ENCODE peak calls at places on chromosomes 5 and 9, in seven cellular contexts. One of them, this sample, is unnamed.

GRCh38 chr5:54904425-54904824 is 81.0 kb downstream of the ESM1 start:
- DNase-seq in suprapubic skin: no peak
- DNase-seq in sigmoid colon: no peak
- DNase-seq in transverse colon: no peak
- DNase-seq in H1: no peak
- DNase-seq in GM12878: no peak
- DNase-seq in stomach: no peak
- DNase-seq in this sample: peak

GRCh38 chr9:135069556-135070197 is 17.8 kb upstream of the OLFM1 start:
- DNase-seq in sigmoid colon: peak
- DNase-seq in stomach: no peak
- DNase-seq in H1: no peak
- DNase-seq in transverse colon: peak
- DNase-seq in GM12878: no peak
- DNase-seq in suprapubic skin: peak
- DNase-seq in this sample: no peak

GRCh38 chr9:6686396-6686795 is 40.9 kb upstream of the GLDC start:
- DNase-seq in suprapubic skin: no peak
- DNase-seq in GM12878: no peak
- DNase-seq in transverse colon: no peak
- DNase-seq in stomach: no peak
- DNase-seq in H1: no peak
- DNase-seq in sigmoid colon: no peak
- DNase-seq in this sample: no peak

GRCh38 chr5:153372433-153373167 is 117.9 kb upstream of the GRIA1 start:
- DNase-seq in H1: no peak
- DNase-seq in suprapubic skin: no peak
- DNase-seq in GM12878: no peak
- DNase-seq in stomach: no peak
- DNase-seq in sigmoid colon: no peak
- DNase-seq in transverse colon: no peak
- DNase-seq in this sample: no peak

GRCh38 chr5:57779383-57780223 is 297.0 kb upstream of the ACTBL2 start:
- DNase-seq in GM12878: no peak
- DNase-seq in sigmoid colon: no peak
- DNase-seq in suprapubic skin: no peak
- DNase-seq in transverse colon: no peak
- DNase-seq in stomach: no peak
- DNase-seq in H1: no peak
- DNase-seq in this sample: no peak

GRCh38 chr5:135371738-135372232 is 27.2 kb downstream of the MACROH2A1 start:
- DNase-seq in GM12878: no peak
- DNase-seq in H1: no peak
- DNase-seq in stomach: no peak
- DNase-seq in sigmoid colon: no peak
- DNase-seq in suprapubic skin: no peak
- DNase-seq in transverse colon: no peak
- DNase-seq in this sample: no peak

GRCh38 chr5:161547573-161548471 is 1.3 kb upstream of the GABRB2 start:
- DNase-seq in stomach: no peak
- DNase-seq in H1: no peak
- DNase-seq in GM12878: no peak
- DNase-seq in transverse colon: peak
- DNase-seq in sigmoid colon: no peak
- DNase-seq in suprapubic skin: no peak
- DNase-seq in this sample: no peak

GRCh38 chr9:93946338-93946712 is 8.8 kb downstream of the BARX1 start:
- DNase-seq in stomach: no peak
- DNase-seq in sigmoid colon: no peak
- DNase-seq in suprapubic skin: no peak
- DNase-seq in transverse colon: no peak
- DNase-seq in GM12878: no peak
- DNase-seq in H1: no peak
- DNase-seq in this sample: no peak

GRCh38 chr9:115614931-115615401 is 497.0 kb upstream of the TNC start:
- DNase-seq in GM12878: no peak
- DNase-seq in transverse colon: no peak
- DNase-seq in stomach: no peak
- DNase-seq in H1: no peak
- DNase-seq in suprapubic skin: no peak
- DNase-seq in sigmoid colon: no peak
- DNase-seq in this sample: no peak

GRCh38 chr5:69231851-69232250 is 2.8 kb upstream of the CDK7 start:
- DNase-seq in H1: no peak
- DNase-seq in GM12878: no peak
- DNase-seq in stomach: no peak
- DNase-seq in transverse colon: no peak
- DNase-seq in suprapubic skin: no peak
- DNase-seq in sigmoid colon: no peak
- DNase-seq in this sample: no peak

GRCh38 chr5:41763537-41763936 is 106.7 kb downstream of the OXCT1 start:
- DNase-seq in H1: no peak
- DNase-seq in stomach: no peak
- DNase-seq in suprapubic skin: no peak
- DNase-seq in sigmoid colon: no peak
- DNase-seq in GM12878: no peak
- DNase-seq in transverse colon: no peak
- DNase-seq in this sample: no peak

GRCh38 chr5:113250341-113250953 is 184.3 kb downstream of the TSSK1B start:
- DNase-seq in suprapubic skin: no peak
- DNase-seq in stomach: peak
- DNase-seq in sigmoid colon: peak
- DNase-seq in transverse colon: peak
- DNase-seq in GM12878: no peak
- DNase-seq in H1: no peak
- DNase-seq in this sample: no peak
- TF ChIP-seq EP300 in suprapubic skin: no peak
- TF ChIP-seq EP300 in stomach: peak
- TF ChIP-seq EP300 in sigmoid colon: no peak
- TF ChIP-seq EP300 in transverse colon: no peak
- TF ChIP-seq EP300 in GM12878: no peak
- TF ChIP-seq EP300 in H1: no peak
- TF ChIP-seq EP300 in this sample: no peak

DNA sequence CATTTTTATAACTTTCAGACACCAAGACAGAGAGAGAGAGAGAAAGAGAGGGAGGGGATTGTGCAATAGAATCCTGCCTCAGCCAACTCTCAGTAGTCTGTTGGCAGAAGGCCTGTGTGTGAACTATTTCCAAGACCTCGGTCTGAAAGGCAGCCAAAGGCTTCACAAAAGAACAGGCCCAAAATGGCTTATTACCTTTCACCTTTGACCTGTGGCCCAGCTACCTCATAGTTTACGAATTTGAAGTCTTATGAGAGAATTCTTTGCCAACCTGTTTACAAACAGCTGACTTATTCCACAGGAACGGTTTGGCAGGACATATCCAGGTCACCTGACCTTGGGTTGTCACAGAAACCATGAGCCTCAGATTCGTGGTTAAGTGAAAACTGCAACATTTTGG is 48.6 kb downstream of the NR2F1-AS1 start:
- DNase-seq in stomach: peak
- DNase-seq in transverse colon: peak
- DNase-seq in suprapubic skin: no peak
- DNase-seq in sigmoid colon: peak
- DNase-seq in H1: no peak
- DNase-seq in GM12878: no peak
- DNase-seq in this sample: peak
- TF ChIP-seq POLR2AphosphoS5 in stomach: peak
- TF ChIP-seq POLR2AphosphoS5 in transverse colon: peak
- TF ChIP-seq POLR2AphosphoS5 in suprapubic skin: peak
- TF ChIP-seq POLR2AphosphoS5 in sigmoid colon: peak
- TF ChIP-seq POLR2AphosphoS5 in H1: no peak
- TF ChIP-seq POLR2AphosphoS5 in GM12878: no peak
- TF ChIP-seq POLR2AphosphoS5 in this sample: peak

DNA sequence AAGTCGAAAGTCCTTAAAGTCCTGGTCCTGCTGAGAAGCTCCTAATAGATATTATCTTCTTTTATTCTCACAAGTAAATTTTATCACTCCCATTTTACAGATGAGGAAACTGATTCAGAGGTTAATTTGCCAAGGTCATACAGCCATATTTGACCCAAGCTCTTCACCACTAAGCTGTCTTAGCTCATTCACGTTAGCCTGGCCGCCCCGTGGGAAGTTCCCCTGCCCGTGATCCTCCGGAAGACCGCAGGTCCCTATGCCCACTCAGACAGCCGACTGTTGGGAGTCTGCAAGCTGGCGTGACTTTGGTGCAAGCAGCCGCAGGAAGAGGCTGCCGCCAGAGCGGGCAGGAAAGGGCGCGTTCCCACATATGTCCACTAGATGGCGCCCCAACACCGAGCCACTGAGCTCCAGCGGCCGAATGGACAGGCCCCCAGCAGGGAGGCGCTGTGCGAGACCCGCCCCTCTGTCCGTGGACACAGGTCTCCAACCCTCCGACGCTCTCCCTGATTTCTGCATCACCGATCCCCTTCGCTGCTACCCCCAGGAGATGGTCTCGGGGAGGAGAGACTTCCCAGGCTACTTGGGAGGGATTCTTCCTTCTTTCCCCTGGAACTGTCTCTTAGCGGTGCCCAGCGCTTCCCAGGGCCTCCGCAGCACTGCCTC is 10.0 kb upstream of the ARAP3 start:
- DNase-seq in GM12878: no peak
- DNase-seq in suprapubic skin: peak
- DNase-seq in H1: no peak
- DNase-seq in transverse colon: peak
- DNase-seq in stomach: peak
- DNase-seq in sigmoid colon: peak
- DNase-seq in this sample: peak
- TF ChIP-seq EP300 in GM12878: no peak
- TF ChIP-seq EP300 in suprapubic skin: no peak
- TF ChIP-seq EP300 in H1: no peak
- TF ChIP-seq EP300 in transverse colon: no peak
- TF ChIP-seq EP300 in stomach: no peak
- TF ChIP-seq EP300 in sigmoid colon: no peak
- TF ChIP-seq EP300 in this sample: no peak

GRCh38 chr9:121744002-121744686 is 92.7 kb downstream of the DAB2IP start:
- DNase-seq in stomach: peak
- DNase-seq in GM12878: no peak
- DNase-seq in suprapubic skin: no peak
- DNase-seq in transverse colon: peak
- DNase-seq in sigmoid colon: peak
- DNase-seq in H1: no peak
- DNase-seq in this sample: no peak
- TF ChIP-seq POLR2AphosphoS5 in stomach: no peak
- TF ChIP-seq POLR2AphosphoS5 in GM12878: no peak
- TF ChIP-seq POLR2AphosphoS5 in suprapubic skin: no peak
- TF ChIP-seq POLR2AphosphoS5 in transverse colon: no peak
- TF ChIP-seq POLR2AphosphoS5 in sigmoid colon: no peak
- TF ChIP-seq POLR2AphosphoS5 in H1: no peak
- TF ChIP-seq POLR2AphosphoS5 in this sample: no peak

GRCh38 chr5:131324311-131324710 is 60.5 kb downstream of the CDC42SE2 start:
- DNase-seq in H1: no peak
- DNase-seq in transverse colon: no peak
- DNase-seq in suprapubic skin: no peak
- DNase-seq in GM12878: no peak
- DNase-seq in sigmoid colon: no peak
- DNase-seq in stomach: no peak
- DNase-seq in this sample: no peak

GRCh38 chr5:131329187-131329540 is 65.3 kb downstream of the CDC42SE2 start:
- DNase-seq in transverse colon: no peak
- DNase-seq in sigmoid colon: no peak
- DNase-seq in H1: no peak
- DNase-seq in GM12878: no peak
- DNase-seq in suprapubic skin: no peak
- DNase-seq in stomach: no peak
- DNase-seq in this sample: no peak

GRCh38 chr5:131328536-131329186 is 64.8 kb downstream of the CDC42SE2 start:
- DNase-seq in transverse colon: no peak
- DNase-seq in H1: no peak
- DNase-seq in suprapubic skin: no peak
- DNase-seq in sigmoid colon: no peak
- DNase-seq in GM12878: no peak
- DNase-seq in stomach: no peak
- DNase-seq in this sample: no peak

GRCh38 chr5:131330031-131330430 is 66.2 kb downstream of the CDC42SE2 start:
- DNase-seq in H1: no peak
- DNase-seq in suprapubic skin: no peak
- DNase-seq in sigmoid colon: no peak
- DNase-seq in stomach: no peak
- DNase-seq in transverse colon: no peak
- DNase-seq in GM12878: no peak
- DNase-seq in this sample: no peak
- TF ChIP-seq EP300 in H1: no peak
- TF ChIP-seq EP300 in suprapubic skin: no peak
- TF ChIP-seq EP300 in sigmoid colon: no peak
- TF ChIP-seq EP300 in stomach: no peak
- TF ChIP-seq EP300 in transverse colon: no peak
- TF ChIP-seq EP300 in GM12878: no peak
- TF ChIP-seq EP300 in this sample: no peak

GRCh38 chr5:160008877-160009590 is at the start of gene TTC1:
- DNase-seq in H1: peak
- DNase-seq in suprapubic skin: peak
- DNase-seq in transverse colon: peak
- DNase-seq in stomach: peak
- DNase-seq in sigmoid colon: peak
- DNase-seq in GM12878: peak
- DNase-seq in this sample: peak
- TF ChIP-seq POLR2AphosphoS5 in H1: peak
- TF ChIP-seq POLR2AphosphoS5 in suprapubic skin: peak
- TF ChIP-seq POLR2AphosphoS5 in transverse colon: peak
- TF ChIP-seq POLR2AphosphoS5 in stomach: peak
- TF ChIP-seq POLR2AphosphoS5 in sigmoid colon: peak
- TF ChIP-seq POLR2AphosphoS5 in GM12878: peak
- TF ChIP-seq POLR2AphosphoS5 in this sample: peak

GRCh38 chr9:37840560-37841194 is 40.1 kb downstream of the DCAF10 start:
- DNase-seq in stomach: no peak
- DNase-seq in suprapubic skin: no peak
- DNase-seq in H1: no peak
- DNase-seq in sigmoid colon: no peak
- DNase-seq in GM12878: no peak
- DNase-seq in transverse colon: no peak
- DNase-seq in this sample: no peak

GRCh38 chr9:37835821-37836220 is 35.2 kb downstream of the DCAF10 start:
- DNase-seq in H1: no peak
- DNase-seq in sigmoid colon: no peak
- DNase-seq in suprapubic skin: no peak
- DNase-seq in transverse colon: no peak
- DNase-seq in GM12878: no peak
- DNase-seq in stomach: no peak
- DNase-seq in this sample: no peak

GRCh38 chr9:37839491-37840461 is 39.2 kb downstream of the DCAF10 start:
- DNase-seq in H1: no peak
- DNase-seq in sigmoid colon: no peak
- DNase-seq in suprapubic skin: no peak
- DNase-seq in GM12878: no peak
- DNase-seq in stomach: no peak
- DNase-seq in transverse colon: no peak
- DNase-seq in this sample: no peak

GRCh38 chr9:37836386-37836785 is 35.8 kb downstream of the DCAF10 start:
- DNase-seq in sigmoid colon: no peak
- DNase-seq in stomach: no peak
- DNase-seq in GM12878: peak
- DNase-seq in transverse colon: no peak
- DNase-seq in suprapubic skin: no peak
- DNase-seq in H1: no peak
- DNase-seq in this sample: no peak
- TF ChIP-seq EP300 in sigmoid colon: no peak
- TF ChIP-seq EP300 in stomach: no peak
- TF ChIP-seq EP300 in GM12878: no peak
- TF ChIP-seq EP300 in transverse colon: no peak
- TF ChIP-seq EP300 in suprapubic skin: no peak
- TF ChIP-seq EP300 in H1: no peak
- TF ChIP-seq EP300 in this sample: no peak

GRCh38 chr9:109868222-109868621 is 88.2 kb downstream of the PALM2AKAP2 start:
- DNase-seq in stomach: no peak
- DNase-seq in H1: no peak
- DNase-seq in GM12878: no peak
- DNase-seq in transverse colon: no peak
- DNase-seq in sigmoid colon: no peak
- DNase-seq in suprapubic skin: no peak
- DNase-seq in this sample: no peak
- TF ChIP-seq POLR2AphosphoS5 in stomach: no peak
- TF ChIP-seq POLR2AphosphoS5 in H1: no peak
- TF ChIP-seq POLR2AphosphoS5 in GM12878: no peak
- TF ChIP-seq POLR2AphosphoS5 in transverse colon: no peak
- TF ChIP-seq POLR2AphosphoS5 in sigmoid colon: no peak
- TF ChIP-seq POLR2AphosphoS5 in suprapubic skin: no peak
- TF ChIP-seq POLR2AphosphoS5 in this sample: no peak

This sample was measured in esophagus muscularis mucosa.